ENCODE peak calls at places on chromosome 11, in ten cellular contexts. F, I, E, P, Y, Z, B, R, C and D are unnamed samples.

GRCh38 chr11:2825261-2825885 is 60.2 kb downstream of the CDKN1C start:
- DNase-seq in F (no peak), I (peak), E (peak), P (no peak), Y (peak), Z (peak), B (no peak), R (no peak), C (no peak), D (peak)

GRCh38 chr11:61632096-61632495 is 48.1 kb upstream of the DAGLA start:
- DNase-seq in F (no peak), I (no peak), E (no peak), P (no peak), Y (no peak), Z (no peak), B (no peak), R (no peak), C (no peak), D (no peak)

GRCh38 chr11:97620012-97620411 is 1230.2 kb downstream of the JRKL start:
- DNase-seq in F (no peak), I (no peak), E (no peak), P (no peak), Y (no peak), Z (no peak), B (no peak), R (no peak), C (no peak), D (no peak)

GRCh38 chr11:129490004-129490403 is 114.4 kb downstream of the BARX2 start:
- DNase-seq in F (no peak), I (no peak), E (no peak), P (no peak), Y (no peak), Z (no peak), B (no peak), R (no peak), C (no peak), D (no peak)

GRCh38 chr11:115383431-115383830 is 120.8 kb downstream of the CADM1 start:
- DNase-seq in F (no peak), I (no peak), E (no peak), P (no peak), Y (no peak), Z (no peak), B (no peak), R (no peak), C (no peak), D (no peak)

GRCh38 chr11:1510928-1511327 is 24.3 kb upstream of the MOB2 start:
- DNase-seq in F (no peak), I (no peak), E (peak), P (no peak), Y (no peak), Z (no peak), B (no peak), R (no peak), C (no peak), D (no peak)

GRCh38 chr11:69942333-69942820 is 123.2 kb upstream of the FGF3 start:
- DNase-seq in F (no peak), I (no peak), E (no peak), P (no peak), Y (no peak), Z (no peak), B (no peak), R (no peak), C (no peak), D (no peak)

GRCh38 chr11:57787920-57788716 is 26.5 kb downstream of the CTNND1 start:
- DNase-seq in F (peak), I (peak), E (no peak), P (no peak), Y (peak), Z (no peak), B (no peak), R (peak), C (no peak), D (peak)

GRCh38 chr11:117528061-117528780 is 200.6 kb downstream of the CEP164 start:
- DNase-seq in F (no peak), I (no peak), E (no peak), P (no peak), Y (no peak), Z (no peak), B (no peak), R (no peak), C (no peak), D (no peak)

GRCh38 chr11:92045325-92045724 is 179.3 kb upstream of the FAT3 start:
- DNase-seq in F (no peak), I (no peak), E (no peak), P (no peak), Y (no peak), Z (no peak), B (no peak), R (no peak), C (no peak), D (no peak)

GRCh38 chr11:128757886-128758612 is 64.2 kb downstream of the FLI1 start:
- DNase-seq in F (no peak), I (no peak), E (no peak), P (no peak), Y (no peak), Z (no peak), B (no peak), R (no peak), C (no peak), D (no peak)

GRCh38 chr11:15936011-15936410 is 420.3 kb downstream of the SOX6 start:
- DNase-seq in F (no peak), I (no peak), E (no peak), P (no peak), Y (no peak), Z (no peak), B (peak), R (no peak), C (no peak), D (no peak)

GRCh38 chr11:6737872-6738466 is 33.8 kb downstream of the OR2AG2 start:
- DNase-seq in F (peak), I (no peak), E (no peak), P (peak), Y (peak), Z (no peak), B (peak), R (peak), C (peak), D (peak)

GRCh38 chr11:128482512-128483191 is 104.7 kb downstream of the ETS1 start:
- DNase-seq in F (no peak), I (no peak), E (no peak), P (no peak), Y (no peak), Z (peak), B (no peak), R (no peak), C (peak), D (no peak)

GRCh38 chr11:118304227-118304808 is at the start of gene CD3E:
- DNase-seq in F (no peak), I (no peak), E (no peak), P (no peak), Y (no peak), Z (no peak), B (no peak), R (no peak), C (peak), D (no peak)

GRCh38 chr11:27291302-27291889 is 71.6 kb downstream of the CCDC34 start:
- DNase-seq in F (no peak), I (no peak), E (no peak), P (no peak), Y (no peak), Z (no peak), B (no peak), R (peak), C (no peak), D (no peak)

GRCh38 chr11:110081462-110082233 is 11.5 kb upstream of the ZC3H12C start:
- DNase-seq in F (no peak), I (no peak), E (no peak), P (no peak), Y (no peak), Z (no peak), B (no peak), R (no peak), C (no peak), D (peak)

GRCh38 chr11:29227816-29228215 is 789.0 kb downstream of the KCNA4 start:
- DNase-seq in F (no peak), I (no peak), E (no peak), P (no peak), Y (no peak), Z (no peak), B (no peak), R (no peak), C (no peak), D (no peak)

GRCh38 chr11:45669146-45669545 is 3.7 kb upstream of the CHST1 start:
- DNase-seq in F (no peak), I (no peak), E (no peak), P (no peak), Y (no peak), Z (no peak), B (no peak), R (no peak), C (no peak), D (no peak)

GRCh38 chr11:46808804-46809431 is 37.2 kb downstream of the CKAP5 start:
- DNase-seq in F (no peak), I (peak), E (no peak), P (no peak), Y (peak), Z (no peak), B (no peak), R (peak), C (no peak), D (peak)

GRCh38 chr11:56910785-56911184 is 77.9 kb upstream of the OR5AK2 start:
- DNase-seq in F (no peak), I (no peak), E (no peak), P (no peak), Y (no peak), Z (no peak), B (no peak), R (no peak), C (no peak), D (peak)

GRCh38 chr11:103079833-103080232 is 12.1 kb downstream of the DCUN1D5 start:
- DNase-seq in F (no peak), I (peak), E (no peak), P (no peak), Y (no peak), Z (no peak), B (no peak), R (no peak), C (no peak), D (peak)

GRCh38 chr11:27720277-27720830 is 20.1 kb upstream of the BDNF start:
- DNase-seq in F (peak), I (no peak), E (no peak), P (peak), Y (no peak), Z (no peak), B (peak), R (peak), C (no peak), D (peak)

GRCh38 chr11:126336065-126336464 is 19.4 kb upstream of the ST3GAL4 start:
- DNase-seq in F (no peak), I (no peak), E (no peak), P (no peak), Y (no peak), Z (no peak), B (no peak), R (no peak), C (no peak), D (no peak)

GRCh38 chr11:93089474-93090102 is 108.2 kb downstream of the SLC36A4 start:
- DNase-seq in F (peak), I (peak), E (no peak), P (peak), Y (peak), Z (no peak), B (no peak), R (peak), C (no peak), D (no peak)

GRCh38 chr11:122344281-122344680 is 228.3 kb upstream of the BLID start:
- DNase-seq in F (no peak), I (no peak), E (no peak), P (no peak), Y (no peak), Z (no peak), B (no peak), R (no peak), C (no peak), D (peak)

GRCh38 chr11:94134651-94135512 is 6.2 kb downstream of the PANX1 start:
- DNase-seq in F (no peak), I (no peak), E (peak), P (no peak), Y (no peak), Z (peak), B (no peak), R (no peak), C (no peak), D (peak)

GRCh38 chr11:12137005-12137690 is 26.8 kb downstream of the MICAL2 start:
- DNase-seq in F (no peak), I (no peak), E (no peak), P (no peak), Y (peak), Z (no peak), B (no peak), R (no peak), C (no peak), D (no peak)

GRCh38 chr11:123742778-123743177 is 1.3 kb upstream of the ZNF202 start:
- DNase-seq in F (no peak), I (no peak), E (no peak), P (no peak), Y (no peak), Z (no peak), B (no peak), R (peak), C (no peak), D (no peak)

GRCh38 chr11:22449441-22449840 is 111.3 kb downstream of the SLC17A6 start:
- DNase-seq in F (no peak), I (no peak), E (no peak), P (no peak), Y (no peak), Z (no peak), B (no peak), R (peak), C (no peak), D (no peak)

GRCh38 chr11:56404393-56404792 is 8.1 kb upstream of the OR5AL1 start:
- DNase-seq in F (no peak), I (no peak), E (no peak), P (no peak), Y (no peak), Z (no peak), B (no peak), R (no peak), C (no peak), D (no peak)

GRCh38 chr11:48043111-48043997 is 63.0 kb downstream of the PTPRJ start:
- DNase-seq in F (no peak), I (no peak), E (no peak), P (no peak), Y (no peak), Z (no peak), B (no peak), R (no peak), C (no peak), D (no peak)

GRCh38 chr11:68352591-68352990 is 40.2 kb downstream of the LRP5 start:
- DNase-seq in F (no peak), I (no peak), E (no peak), P (no peak), Y (no peak), Z (no peak), B (no peak), R (no peak), C (no peak), D (no peak)

GRCh38 chr11:1765871-1766718 is 2.4 kb upstream of the CTSD start:
- DNase-seq in F (peak), I (no peak), E (no peak), P (no peak), Y (no peak), Z (no peak), B (peak), R (peak), C (peak), D (no peak)

GRCh38 chr11:47856186-47856585 is 8.0 kb upstream of the NUP160 start:
- DNase-seq in F (no peak), I (no peak), E (no peak), P (no peak), Y (no peak), Z (no peak), B (no peak), R (no peak), C (no peak), D (no peak)

GRCh38 chr11:57491371-57492061 is 24.0 kb downstream of the SLC43A1 start:
- DNase-seq in F (peak), I (no peak), E (peak), P (peak), Y (peak), Z (no peak), B (peak), R (peak), C (peak), D (no peak)

GRCh38 chr11:92204731-92205130 is 19.9 kb upstream of the FAT3 start:
- DNase-seq in F (no peak), I (no peak), E (no peak), P (no peak), Y (no peak), Z (no peak), B (no peak), R (no peak), C (no peak), D (no peak)

GRCh38 chr11:108703916-108704315 is 39.0 kb downstream of the DDX10 start:
- DNase-seq in F (no peak), I (no peak), E (no peak), P (no peak), Y (no peak), Z (no peak), B (no peak), R (no peak), C (no peak), D (peak)

GRCh38 chr11:73995247-73995646 is 12.6 kb upstream of the UCP2 start:
- DNase-seq in F (no peak), I (peak), E (no peak), P (no peak), Y (no peak), Z (no peak), B (no peak), R (no peak), C (no peak), D (no peak)
- H3K27ac ChIP-seq in F (no peak), I (peak), E (no peak), P (no peak), Y (no peak), Z (no peak), B (no peak), R (no peak), C (peak), D (no peak)

DNA sequence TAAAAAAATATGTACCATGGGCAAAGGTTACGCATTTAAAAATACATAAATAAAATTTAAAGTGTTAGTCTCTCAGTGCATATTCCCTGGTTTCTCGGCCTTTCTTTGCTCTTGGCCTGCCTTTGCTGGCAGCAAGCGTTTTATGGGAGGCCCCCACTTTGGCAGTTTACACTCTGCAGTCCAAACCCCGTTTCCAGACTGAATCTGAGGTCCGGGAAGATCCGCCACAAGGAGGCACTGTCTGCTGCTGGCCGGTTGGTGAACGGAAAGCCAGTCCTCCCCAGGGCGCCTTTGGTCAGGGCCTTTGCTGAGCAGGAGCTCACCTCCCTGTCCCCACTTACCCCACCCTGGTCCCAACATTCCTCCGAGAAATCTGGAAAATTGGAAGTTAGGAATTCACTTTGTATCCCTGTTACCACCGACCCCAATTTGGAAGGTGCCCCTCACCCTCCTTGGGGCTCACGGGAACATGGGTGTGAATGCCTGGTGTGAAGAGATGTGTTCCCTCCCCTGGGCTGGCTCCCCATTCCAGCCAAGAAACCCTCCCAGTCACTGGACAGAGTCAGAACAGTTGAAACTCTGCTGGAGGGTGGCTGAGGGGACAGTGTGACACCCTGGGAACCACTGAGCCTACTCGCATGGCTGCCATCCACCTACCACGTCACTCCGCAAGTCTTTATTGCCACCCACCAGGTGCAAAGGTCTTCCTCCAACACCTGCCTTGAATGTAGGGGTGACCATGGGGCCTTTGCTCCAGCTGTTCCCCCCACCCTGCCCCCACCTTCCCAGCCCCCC is 9.4 kb upstream of the SF1 start:
- DNase-seq in F (peak), I (no peak), E (no peak), P (peak), Y (peak), Z (no peak), B (peak), R (peak), C (peak), D (peak)
- TF ChIP-seq CTCF in F (peak), I (peak), E (peak), P (peak), Y (peak), Z (peak), B (peak), R (peak), C (peak), D (peak)

GRCh38 chr11:8684600-8685290 is 2.2 kb downstream of the RPL27A start:
- DNase-seq in F (no peak), I (no peak), E (no peak), P (no peak), Y (no peak), Z (no peak), B (no peak), R (no peak), C (no peak), D (no peak)
- H3K27ac ChIP-seq in F (no peak), I (peak), E (peak), P (peak), Y (peak), Z (peak), B (peak), R (peak), C (no peak), D (peak)

GRCh38 chr11:72422414-72422813 is 11.9 kb downstream of the CLPB start:
- DNase-seq in F (no peak), I (no peak), E (no peak), P (peak), Y (peak), Z (no peak), B (no peak), R (no peak), C (no peak), D (no peak)

GRCh38 chr11:72421351-72421750 is 13.0 kb downstream of the CLPB start:
- DNase-seq in F (no peak), I (no peak), E (no peak), P (no peak), Y (no peak), Z (no peak), B (no peak), R (no peak), C (no peak), D (peak)

GRCh38 chr11:72413914-72414628 is 20.3 kb downstream of the CLPB start:
- DNase-seq in F (peak), I (peak), E (peak), P (peak), Y (peak), Z (peak), B (peak), R (peak), C (peak), D (peak)

GRCh38 chr11:72423840-72424239 is 10.5 kb downstream of the CLPB start:
- DNase-seq in F (no peak), I (no peak), E (no peak), P (no peak), Y (no peak), Z (no peak), B (no peak), R (no peak), C (no peak), D (no peak)

DNA sequence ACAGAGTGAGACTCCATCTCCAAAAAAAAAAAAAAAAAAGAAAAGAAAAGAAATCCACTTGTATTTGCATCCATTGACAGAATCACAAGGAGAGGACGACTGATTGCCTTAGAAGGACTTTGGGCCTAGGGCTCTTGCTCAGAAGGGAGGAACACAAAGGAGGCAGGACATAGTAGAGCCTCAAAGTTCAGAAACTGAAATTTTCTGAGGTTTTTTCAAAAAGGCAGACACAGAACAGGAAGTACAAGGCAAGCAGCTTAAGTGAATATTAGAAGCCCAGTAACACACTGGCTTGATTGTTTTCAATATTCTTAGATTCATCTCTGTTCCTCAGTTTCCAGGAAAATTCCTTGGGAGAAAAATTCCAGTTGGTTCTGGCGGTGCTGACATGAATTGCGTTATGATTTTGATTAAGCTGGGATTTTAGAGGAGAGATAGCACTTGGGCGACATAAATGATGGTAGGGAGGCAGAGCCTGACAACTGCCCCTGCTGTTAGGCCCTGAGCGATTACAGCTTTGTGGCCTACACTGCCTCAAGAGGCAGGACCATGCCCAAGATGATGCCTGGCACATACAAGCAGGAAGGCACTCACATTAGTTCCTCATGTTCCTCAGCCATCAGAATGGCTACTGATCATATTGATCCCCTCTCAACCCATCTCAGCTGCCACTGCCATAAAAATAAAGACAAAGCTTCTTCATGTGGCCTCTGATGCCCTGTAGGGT is 15.3 kb downstream of the CLPB start:
- DNase-seq in F (peak), I (no peak), E (no peak), P (no peak), Y (no peak), Z (no peak), B (no peak), R (no peak), C (no peak), D (no peak)
- TF ChIP-seq CTCF in F (peak), I (no peak), E (no peak), P (no peak), Y (no peak), Z (no peak), B (peak), R (peak), C (no peak), D (no peak)

GRCh38 chr11:18050853-18051252 is 4.8 kb upstream of the TPH1 start:
- DNase-seq in F (no peak), I (no peak), E (no peak), P (no peak), Y (no peak), Z (no peak), B (no peak), R (no peak), C (no peak), D (no peak)
- H3K27ac ChIP-seq in F (no peak), I (no peak), E (no peak), P (no peak), Y (no peak), Z (no peak), B (no peak), R (no peak), C (no peak), D (no peak)